ENCODE peak calls at places on chromosome 16, in seven cellular contexts. U is transverse colon, E is Peyer's patch, S is uterus, L is endothelial cell of umbilical vein, R is esophagus muscularis mucosa, A is A549. H is an unnamed sample.

GRCh38 chr16:81060576-81061306 is 16.3 kb downstream of the C16orf46 start:
- DNase-seq in U (no peak), E (no peak), S (no peak), L (no peak), R (no peak), A (no peak), H (no peak)

GRCh38 chr16:54931757-54932660 is 1.3 kb downstream of the IRX5 start:
- DNase-seq in U (no peak), E (no peak), S (no peak), L (no peak), R (peak; percentile 62), A (no peak), H (peak; percentile 37)

GRCh38 chr16:24235806-24236205 is 20.3 kb upstream of the CACNG3 start:
- DNase-seq in U (no peak), E (no peak), S (no peak), L (no peak), R (no peak), A (no peak), H (no peak)

GRCh38 chr16:80804451-80805383 is at the start of gene CDYL2:
- DNase-seq in U (peak; percentile 61), E (peak; percentile 80), S (no peak), L (no peak), R (no peak), A (no peak), H (peak; percentile 55)

GRCh38 chr16:28869201-28869600 is 5.6 kb downstream of the SH2B1 start:
- DNase-seq in U (no peak), E (no peak), S (no peak), L (no peak), R (no peak), A (no peak), H (no peak)

GRCh38 chr16:69093974-69094373 is 11.5 kb upstream of the HAS3 start:
- DNase-seq in U (no peak), E (no peak), S (no peak), L (no peak), R (no peak), A (no peak), H (no peak)

GRCh38 chr16:16144416-16144815 is 78.9 kb downstream of the ABCC6 start:
- DNase-seq in U (no peak), E (no peak), S (no peak), L (no peak), R (no peak), A (no peak), H (no peak)

GRCh38 chr16:30352488-30353401 is 2.4 kb downstream of the CD2BP2 start:
- DNase-seq in U (peak; percentile 7), E (peak; percentile 33), S (no peak), L (no peak), R (no peak), A (no peak), H (no peak)

GRCh38 chr16:52743702-52744101 is 196.8 kb upstream of the TOX3 start:
- DNase-seq in U (no peak), E (no peak), S (no peak), L (no peak), R (no peak), A (no peak), H (no peak)

GRCh38 chr16:46715769-46716305 is 26.4 kb downstream of the ORC6 start:
- DNase-seq in U (no peak), E (no peak), S (no peak), L (no peak), R (no peak), A (no peak), H (no peak)

GRCh38 chr16:25060920-25061319 is 45.8 kb upstream of the ARHGAP17 start:
- DNase-seq in U (no peak), E (no peak), S (no peak), L (no peak), R (no peak), A (no peak), H (no peak)

GRCh38 chr16:68539704-68540370 is 746 bp downstream of the ZFP90 start:
- DNase-seq in U (no peak), E (no peak), S (no peak), L (peak; percentile 19), R (no peak), A (peak; percentile 16), H (no peak)

GRCh38 chr16:29745126-29745852 is 501 bp downstream of the C16orf54 start:
- DNase-seq in U (peak; percentile 31), E (no peak), S (no peak), L (no peak), R (no peak), A (no peak), H (no peak)

GRCh38 chr16:72962347-72962746 is 85.6 kb downstream of the ZFHX3 start:
- DNase-seq in U (no peak), E (no peak), S (no peak), L (no peak), R (no peak), A (no peak), H (no peak)

GRCh38 chr16:56953006-56953405 is 8.7 kb upstream of the CETP start:
- DNase-seq in U (no peak), E (no peak), S (no peak), L (no peak), R (no peak), A (no peak), H (no peak)

GRCh38 chr16:65728652-65729051 is 606.8 kb upstream of the CDH11 start:
- DNase-seq in U (no peak), E (no peak), S (no peak), L (no peak), R (no peak), A (no peak), H (no peak)

GRCh38 chr16:74778646-74779045 is 4.0 kb upstream of the FA2H start:
- DNase-seq in U (peak; percentile 76), E (peak; percentile 60), S (no peak), L (no peak), R (peak; percentile 89), A (no peak), H (no peak)

GRCh38 chr16:68228652-68229051 is 7.3 kb downstream of the ESRP2 start:
- DNase-seq in U (no peak), E (no peak), S (no peak), L (no peak), R (no peak), A (no peak), H (peak; percentile 41)

DNA sequence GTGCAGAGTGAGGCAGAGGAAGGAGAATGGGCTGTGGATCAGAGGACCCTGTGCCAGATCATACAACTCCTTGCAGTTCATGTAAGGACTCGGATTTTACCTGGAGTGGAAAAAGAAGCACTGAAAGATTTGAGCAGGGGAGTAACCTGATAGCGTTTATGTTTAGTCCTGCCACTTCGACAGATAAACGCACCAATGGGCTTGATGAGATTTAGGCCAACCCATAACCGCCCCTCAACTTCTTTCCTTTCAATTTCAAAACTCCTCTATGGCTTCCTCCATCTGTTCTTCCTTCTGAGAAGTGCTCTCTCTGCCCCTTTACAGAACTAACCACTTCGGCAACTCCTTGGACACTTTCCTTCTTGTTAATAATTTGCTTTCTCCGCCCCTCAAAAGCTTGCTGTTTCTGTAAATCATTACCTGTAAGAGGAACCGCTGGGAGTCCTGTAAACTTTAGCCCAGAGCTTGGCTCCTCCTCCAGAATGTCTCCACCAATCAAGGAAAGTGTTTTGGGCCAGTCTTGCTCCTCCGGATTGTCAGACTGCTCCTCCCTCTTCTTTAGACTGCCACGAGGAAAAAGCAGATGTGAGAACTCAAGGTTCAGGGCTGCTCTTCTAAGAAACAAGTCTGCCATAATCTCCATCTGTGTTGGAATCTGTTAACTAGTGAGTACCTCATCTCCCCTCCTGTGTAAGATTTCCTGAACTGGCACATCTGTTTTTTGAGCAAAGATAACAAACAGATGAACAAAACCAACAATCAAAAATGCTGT is at the start of gene ACSM3:
- DNase-seq in U (peak; percentile 82), E (peak; percentile 50), S (peak; percentile 62), L (peak; percentile 46), R (peak; percentile 92), A (peak; percentile 92), H (peak; percentile 64)
- TF ChIP-seq POLR2A in U (peak; percentile 70), E (peak; percentile 15), S (peak; percentile 21), L (no peak), R (no peak), A (no peak), H (peak; percentile 48)

GRCh38 chr16:67227567-67227921 is 614 bp downstream of the TMEM208 start:
- DNase-seq in U (no peak), E (no peak), S (no peak), L (no peak), R (no peak), A (no peak), H (no peak)

GRCh38 chr16:67228034-67228785 is 1.3 kb downstream of the TMEM208 start:
- DNase-seq in U (no peak), E (no peak), S (no peak), L (no peak), R (no peak), A (no peak), H (no peak)

GRCh38 chr16:67226804-67227566 is at the start of gene TMEM208:
- DNase-seq in U (peak; percentile 98), E (peak; percentile 98), S (peak; percentile 98), L (peak; percentile 98), R (peak; percentile 99), A (peak; percentile 98), H (peak; percentile 99)

GRCh38 chr16:67223992-67224391 is 2.9 kb upstream of the TMEM208 start:
- DNase-seq in U (no peak), E (no peak), S (no peak), L (no peak), R (no peak), A (no peak), H (no peak)

GRCh38 chr16:67226295-67226803 is 581 bp upstream of the TMEM208 start:
- DNase-seq in U (no peak), E (no peak), S (no peak), L (no peak), R (no peak), A (no peak), H (no peak)
- TF ChIP-seq POLR2A in U (no peak), E (no peak), S (no peak), L (no peak), R (no peak), A (peak; percentile 55), H (no peak)

GRCh38 chr16:78324649-78325274 is 225.3 kb downstream of the WWOX start:
- DNase-seq in U (no peak), E (no peak), S (no peak), L (peak; percentile 0), R (no peak), A (no peak), H (no peak)

GRCh38 chr16:78323315-78323714 is 223.9 kb downstream of the WWOX start:
- DNase-seq in U (no peak), E (no peak), S (no peak), L (no peak), R (no peak), A (no peak), H (no peak)

GRCh38 chr16:78321611-78322010 is 222.2 kb downstream of the WWOX start:
- DNase-seq in U (no peak), E (no peak), S (no peak), L (no peak), R (no peak), A (no peak), H (no peak)

DNA sequence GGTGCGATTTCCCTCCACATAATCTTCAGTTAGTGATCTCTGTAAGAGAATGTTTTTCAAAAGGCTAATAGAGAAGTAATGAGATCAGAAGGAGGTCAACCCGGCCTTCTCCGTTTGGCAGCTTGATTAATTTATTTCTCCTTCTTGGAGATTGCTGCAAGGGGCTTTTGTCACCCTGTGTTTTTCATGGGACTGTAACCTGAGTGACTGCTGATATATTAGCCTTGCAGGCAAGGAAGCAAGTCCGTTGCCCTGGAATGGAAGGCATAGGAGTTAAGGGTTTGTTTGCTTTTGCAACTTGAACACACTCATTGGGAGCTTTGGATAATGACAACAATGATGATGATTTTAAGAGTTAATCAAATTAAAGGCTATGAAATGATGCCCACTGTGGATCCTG is 226.1 kb downstream of the WWOX start:
- DNase-seq in U (no peak), E (no peak), S (no peak), L (peak; percentile 0), R (no peak), A (no peak), H (no peak)
- TF ChIP-seq POLR2A in U (no peak), E (no peak), S (no peak), L (no peak), R (no peak), A (no peak), H (no peak)

GRCh38 chr16:4768549-4769305 is 1.8 kb upstream of the ZNF500 start:
- DNase-seq in U (peak; percentile 99), E (peak; percentile 99), S (peak; percentile 97), L (peak; percentile 95), R (peak; percentile 100), A (peak; percentile 96), H (peak; percentile 92)
- TF ChIP-seq POLR2A in U (peak; percentile 89), E (peak; percentile 68), S (peak; percentile 82), L (peak; percentile 79), R (peak; percentile 20), A (peak; percentile 88), H (peak; percentile 55)